ENCODE peak calls at places on chromosomes 13 and 19, in nine cellular contexts. U is fibroblast of lung, E is IMR-90, A is trophoblast cell, J is A549, H is H1, I is OCI-LY7, W is mammary epithelial cell, Z is H9. N is an unnamed sample.

GRCh38 chr13:36919206-36919832 is 719 bp downstream of the SMAD9 start:
- DNase-seq in Z (peak; percentile 58), U (peak; percentile 9), E (peak; percentile 17), I (peak; percentile 70), A (peak; percentile 35), H (no peak), W (peak; percentile 6), J (no peak), N (no peak)

GRCh38 chr19:13788991-13789390 is 6.3 kb upstream of the ZSWIM4 start:
- DNase-seq in W (no peak), H (no peak), I (peak; percentile 36), A (peak; percentile 95), J (no peak), Z (no peak), U (peak; percentile 63), E (peak; percentile 88), N (no peak)

GRCh38 chr19:35446194-35446593 is 1.9 kb upstream of the FFAR2 start:
- DNase-seq in I (no peak), U (peak; percentile 11), J (no peak), A (no peak), E (no peak), H (no peak), W (no peak), Z (no peak), N (no peak)

GRCh38 chr19:15595069-15595468 is 19.9 kb upstream of the CYP4F8 start:
- DNase-seq in W (peak; percentile 65), U (no peak), E (no peak), Z (no peak), A (no peak), I (no peak), H (no peak), J (no peak), N (peak; percentile 94)

GRCh38 chr19:19537321-19538048 is 580 bp upstream of the CILP2 start:
- DNase-seq in U (no peak), J (no peak), Z (peak; percentile 58), E (no peak), H (no peak), W (no peak), A (peak; percentile 59), I (no peak), N (no peak)

GRCh38 chr19:35222373-35223005 is 6.0 kb downstream of the FAM187B start:
- DNase-seq in U (no peak), Z (no peak), W (peak; percentile 6), A (no peak), E (no peak), H (no peak), J (no peak), I (peak; percentile 54), N (no peak)

GRCh38 chr13:76812206-76812882 is 73.9 kb downstream of the KCTD12 start:
- DNase-seq in H (no peak), E (no peak), W (no peak), Z (no peak), A (no peak), I (no peak), U (peak; percentile 65), J (no peak), N (no peak)

GRCh38 chr13:37039908-37040307 is 19.6 kb downstream of the SUPT20H start:
- DNase-seq in I (no peak), Z (no peak), U (no peak), A (peak; percentile 53), W (no peak), H (no peak), E (no peak), J (no peak), N (no peak)

GRCh38 chr13:30576528-30576927 is 41.2 kb upstream of the USPL1 start:
- DNase-seq in W (peak; percentile 73), Z (no peak), J (no peak), U (peak; percentile 59), A (no peak), I (no peak), E (peak; percentile 59), H (no peak), N (peak; percentile 47)

GRCh38 chr13:54750521-54750920 is 1721.9 kb downstream of the OLFM4 start:
- DNase-seq in Z (no peak), I (no peak), U (no peak), E (no peak), H (no peak), W (no peak), A (no peak), J (no peak), N (no peak)

DNA sequence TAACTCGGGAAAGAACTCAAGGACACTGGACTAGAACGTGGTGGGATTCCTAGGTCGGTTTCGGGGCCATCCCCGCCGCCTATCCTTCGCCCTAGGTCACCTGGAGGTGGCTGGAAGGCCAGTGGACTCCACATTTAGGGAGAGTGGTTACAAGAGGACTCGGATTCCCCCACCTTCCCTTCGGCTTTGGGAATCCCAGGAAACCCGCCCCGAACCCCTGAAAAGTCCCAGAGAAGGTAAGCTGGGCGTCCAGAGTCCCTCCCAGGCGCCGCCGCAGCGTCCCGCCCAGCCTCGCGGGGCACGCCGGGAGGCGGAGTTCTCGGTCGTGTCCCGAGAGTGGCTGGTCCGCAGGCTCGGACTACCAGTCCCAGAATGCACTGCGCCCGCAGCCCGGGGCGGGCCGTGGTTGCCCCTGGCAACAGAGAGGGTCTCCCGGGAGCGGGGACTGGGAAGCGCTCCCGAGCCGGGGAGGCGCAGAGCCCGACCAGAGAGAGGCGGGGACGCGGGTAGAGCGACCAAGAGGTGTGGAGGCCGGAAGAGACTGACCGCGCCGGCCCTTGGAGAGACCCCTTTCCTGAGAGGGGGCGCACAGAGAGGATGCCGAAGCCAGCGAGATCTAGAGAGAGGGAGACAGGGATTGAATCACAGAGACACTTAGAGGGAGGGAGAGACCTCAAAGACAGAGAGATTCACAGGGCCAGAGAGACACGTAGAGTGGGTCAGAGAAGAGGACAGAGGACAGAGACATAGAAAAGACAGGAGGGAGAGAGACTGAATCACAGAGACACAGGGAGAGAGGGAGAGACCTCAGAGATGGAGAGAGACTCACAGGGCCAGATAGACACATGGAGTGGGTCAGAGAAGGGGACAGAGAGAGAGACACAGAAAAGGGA is 2.6 kb upstream of the PRKCG start:
- DNase-seq in W (peak; percentile 75), A (peak; percentile 83), J (peak; percentile 93), I (no peak), Z (peak; percentile 99), E (peak; percentile 83), U (peak; percentile 87), H (peak; percentile 92), N (peak; percentile 70)
- H3K4me2 ChIP-seq in W (peak overlapping the region; percentile 70), A (peak overlapping the region; percentile 80), J (peak overlapping the region; percentile 69), I (no peak overlapping the region), Z (peak overlapping the region; percentile 90), E (peak overlapping the region; percentile 98), U (peak overlapping the region; percentile 97), H (peak overlapping the region; percentile 72), N (peak overlapping the region; percentile 86)

GRCh38 chr13:113747291-113747833 is 11.7 kb upstream of the TMEM255B start:
- DNase-seq in E (no peak), W (no peak), Z (no peak), H (no peak), A (no peak), I (no peak), U (no peak), J (no peak), N (no peak)
- H3K4me2 ChIP-seq in E (no peak overlapping the region), W (no peak overlapping the region), Z (no peak overlapping the region), H (no peak overlapping the region), A (no peak overlapping the region), I (no peak overlapping the region), U (no peak overlapping the region), J (no peak overlapping the region), N (no peak overlapping the region)

GRCh38 chr13:100423375-100423774 is 165.2 kb downstream of the GGACT start:
- DNase-seq in J (no peak), U (peak; percentile 39), W (peak; percentile 51), H (no peak), E (peak; percentile 56), Z (no peak), I (no peak), A (peak; percentile 10), N (peak; percentile 71)
- H3K4me2 ChIP-seq in J (no peak overlapping the region), U (no peak overlapping the region), W (no peak overlapping the region), H (no peak overlapping the region), E (peak overlapping the region; percentile 50), Z (no peak overlapping the region), I (no peak overlapping the region), A (no peak overlapping the region), N (peak overlapping the region; percentile 53)

GRCh38 chr13:113404723-113405471 is 41.0 kb upstream of the GRTP1 start:
- DNase-seq in U (no peak), H (no peak), W (no peak), E (no peak), I (no peak), J (no peak), A (no peak), Z (peak; percentile 28), N (no peak)
- H3K4me2 ChIP-seq in U (no peak overlapping the region), H (no peak overlapping the region), W (no peak overlapping the region), E (no peak overlapping the region), I (no peak overlapping the region), J (no peak overlapping the region), A (no peak overlapping the region), Z (no peak overlapping the region), N (no peak overlapping the region)

GRCh38 chr19:50204811-50205675 is 1.6 kb downstream of the MYH14 start:
- DNase-seq in H (peak; percentile 57), Z (peak; percentile 96), I (no peak), E (no peak), U (no peak), A (peak; percentile 8), J (no peak), W (no peak), N (peak; percentile 96)
- H3K4me2 ChIP-seq in H (peak overlapping the region; percentile 75), Z (peak overlapping the region; percentile 20), I (no peak overlapping the region), E (no peak overlapping the region), U (no peak overlapping the region), A (peak overlapping the region; percentile 57), J (no peak overlapping the region), W (no peak overlapping the region), N (peak overlapping the region; percentile 95)